ENCODE peak calls at places on chromosome 2, in seven cellular contexts. J, Z, S, L, R, X and I are unnamed samples.

GRCh38 chr2:96260404-96261260 is 5.2 kb downstream of the TMEM127 start:
- DNase-seq in J (peak), Z (no peak), S (no peak), L (peak), R (no peak), X (no peak), I (peak)

GRCh38 chr2:128466377-128467175 is 147.9 kb upstream of the HS6ST1 start:
- DNase-seq in J (no peak), Z (no peak), S (no peak), L (no peak), R (peak), X (no peak), I (no peak)

GRCh38 chr2:72975017-72975416 is 57.7 kb downstream of the EMX1 start:
- DNase-seq in J (no peak), Z (no peak), S (no peak), L (no peak), R (no peak), X (no peak), I (no peak)

GRCh38 chr2:237564526-237565131 is 1.7 kb upstream of the PRLH start:
- DNase-seq in J (no peak), Z (no peak), S (no peak), L (no peak), R (no peak), X (no peak), I (no peak)

GRCh38 chr2:14257801-14258507 is 374.6 kb upstream of the LRATD1 start:
- DNase-seq in J (no peak), Z (no peak), S (no peak), L (no peak), R (no peak), X (no peak), I (no peak)

GRCh38 chr2:233867993-233868532 is at the start of gene MSL3B:
- DNase-seq in J (no peak), Z (no peak), S (no peak), L (peak), R (no peak), X (no peak), I (peak)

GRCh38 chr2:119415630-119416029 is 16.0 kb upstream of the TMEM37 start:
- DNase-seq in J (no peak), Z (no peak), S (no peak), L (no peak), R (no peak), X (no peak), I (no peak)

GRCh38 chr2:217065695-217066405 is 206.0 kb upstream of the TNP1 start:
- DNase-seq in J (no peak), Z (no peak), S (no peak), L (peak), R (no peak), X (no peak), I (no peak)

GRCh38 chr2:201955231-201955630 is 78.4 kb upstream of the FZD7 start:
- DNase-seq in J (no peak), Z (no peak), S (no peak), L (no peak), R (no peak), X (no peak), I (no peak)

GRCh38 chr2:160207804-160208661 is 8.0 kb upstream of the ITGB6 start:
- DNase-seq in J (peak), Z (peak), S (no peak), L (peak), R (no peak), X (peak), I (peak)

GRCh38 chr2:239507576-239508258 is 106.9 kb upstream of the HDAC4 start:
- DNase-seq in J (no peak), Z (no peak), S (no peak), L (no peak), R (no peak), X (no peak), I (no peak)

GRCh38 chr2:101361519-101361918 is 25.8 kb downstream of the CREG2 start:
- DNase-seq in J (no peak), Z (no peak), S (no peak), L (no peak), R (no peak), X (no peak), I (no peak)

GRCh38 chr2:142825861-142826260 is 51.6 kb upstream of the KYNU start:
- DNase-seq in J (no peak), Z (no peak), S (no peak), L (no peak), R (no peak), X (no peak), I (no peak)

GRCh38 chr2:142544173-142544572 is 333.3 kb upstream of the KYNU start:
- DNase-seq in J (no peak), Z (no peak), S (no peak), L (no peak), R (no peak), X (no peak), I (no peak)

GRCh38 chr2:68734688-68735525 is at the start of gene ARHGAP25:
- DNase-seq in J (no peak), Z (peak), S (no peak), L (no peak), R (peak), X (no peak), I (peak)

GRCh38 chr2:101253013-101253712 is 477 bp downstream of the CNOT11 start:
- DNase-seq in J (peak), Z (no peak), S (no peak), L (peak), R (no peak), X (peak), I (peak)

GRCh38 chr2:189492451-189492850 is 51.2 kb downstream of the WDR75 start:
- DNase-seq in J (no peak), Z (no peak), S (no peak), L (no peak), R (no peak), X (no peak), I (no peak)

GRCh38 chr2:2260691-2261268 is 70.3 kb downstream of the MYT1L start:
- DNase-seq in J (no peak), Z (no peak), S (no peak), L (no peak), R (no peak), X (no peak), I (no peak)

GRCh38 chr2:109349555-109350430 is 220.8 kb downstream of the SH3RF3 start:
- DNase-seq in J (no peak), Z (no peak), S (no peak), L (no peak), R (peak), X (no peak), I (no peak)

GRCh38 chr2:108605947-108606346 is 71.7 kb downstream of the LIMS1 start:
- DNase-seq in J (no peak), Z (no peak), S (no peak), L (no peak), R (no peak), X (no peak), I (no peak)

GRCh38 chr2:186718122-186718521 is 24.3 kb downstream of the FAM171B start:
- DNase-seq in J (no peak), Z (no peak), S (no peak), L (no peak), R (no peak), X (no peak), I (no peak)

GRCh38 chr2:127614731-127615130 is 31.2 kb upstream of the GPR17 start:
- DNase-seq in J (no peak), Z (no peak), S (no peak), L (no peak), R (no peak), X (peak), I (no peak)

DNA sequence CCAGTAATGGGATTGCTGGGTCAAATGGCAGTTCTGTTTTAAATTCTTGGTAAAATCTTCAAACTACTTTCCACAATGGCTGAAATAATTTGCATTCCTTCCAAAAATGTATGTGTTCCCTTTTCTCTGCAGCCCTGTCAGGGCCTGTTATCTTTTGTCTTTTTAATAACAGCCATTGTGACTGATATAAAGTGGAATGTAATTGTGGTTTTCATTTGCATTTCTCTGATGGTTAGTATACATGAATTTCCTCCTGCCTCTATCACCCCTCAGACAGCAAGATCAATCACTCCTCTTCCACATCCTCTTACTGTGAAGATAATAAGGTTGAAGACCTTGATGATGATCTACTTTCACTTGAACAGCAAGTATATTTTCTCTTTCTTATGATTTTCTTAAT is 304.8 kb upstream of the FSIP2 start:
- DNase-seq in J (no peak), Z (no peak), S (no peak), L (no peak), R (no peak), X (no peak), I (no peak)
- H3K4me3 ChIP-seq in J (no peak), Z (no peak), S (no peak), L (no peak), R (no peak), X (no peak), I (no peak)

DNA sequence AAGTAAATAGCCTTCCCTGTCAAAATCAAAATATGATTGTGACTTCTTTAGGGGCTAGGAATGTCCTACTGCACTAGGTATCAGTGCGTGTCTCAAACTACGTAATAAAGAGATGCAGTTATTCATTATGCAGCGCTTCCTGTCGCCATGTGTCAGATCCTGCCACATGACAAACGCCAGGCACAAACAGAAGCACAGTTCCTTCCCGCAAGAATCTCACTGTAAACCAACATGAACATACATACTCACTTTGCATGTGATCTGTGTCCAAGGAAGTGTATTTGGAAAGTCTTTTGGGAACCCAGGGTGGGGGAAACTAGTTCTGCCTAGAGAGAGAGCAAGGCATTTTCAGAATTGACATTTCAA is 599.9 kb downstream of the RNF144A start:
- DNase-seq in J (no peak), Z (no peak), S (no peak), L (no peak), R (no peak), X (no peak), I (no peak)
- TF ChIP-seq EP300 in J (no peak), Z (no peak), S (no peak), L (no peak), R (no peak), X (no peak), I (no peak)

GRCh38 chr2:32356735-32357544 is at the start of gene BIRC6:
- DNase-seq in J (peak), Z (peak), S (peak), L (peak), R (peak), X (peak), I (peak)
- TF ChIP-seq POLR2A in J (peak), Z (peak), S (peak), L (peak), R (peak), X (peak), I (peak)

DNA sequence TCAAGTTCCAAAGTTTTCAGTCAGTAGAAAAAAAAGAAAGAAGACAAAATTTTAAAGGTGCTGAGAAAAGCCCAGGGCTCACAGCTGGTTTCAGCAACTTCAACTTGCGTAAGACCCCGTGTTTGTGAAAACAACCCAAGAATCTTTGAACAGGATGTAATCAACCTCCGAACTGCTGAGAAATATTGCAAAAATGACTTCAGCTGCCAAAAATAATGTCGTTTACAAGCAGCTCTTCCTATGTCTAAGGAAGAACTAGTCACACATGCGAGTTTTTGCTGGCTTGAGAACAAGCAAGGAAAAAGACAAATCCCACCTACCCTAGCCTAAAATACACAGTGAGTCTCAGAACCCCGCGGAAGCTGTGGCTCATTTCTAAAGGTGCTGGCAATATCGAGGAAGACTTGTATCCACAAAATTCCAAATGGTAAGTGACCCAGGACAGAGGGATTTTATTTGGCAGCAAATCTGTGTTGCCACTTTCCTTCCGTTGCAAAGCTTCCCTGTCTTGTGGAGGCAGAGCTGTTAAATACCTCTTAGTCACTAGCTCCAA is 59.8 kb upstream of the SLC8A1 start:
- DNase-seq in J (no peak), Z (no peak), S (no peak), L (no peak), R (no peak), X (no peak), I (peak)
- H3K4me3 ChIP-seq in J (peak), Z (no peak), S (no peak), L (no peak), R (peak), X (no peak), I (peak)

GRCh38 chr2:75090770-75091515 is 108.4 kb downstream of the TACR1 start:
- DNase-seq in J (no peak), Z (no peak), S (no peak), L (no peak), R (peak), X (no peak), I (no peak)
- TF ChIP-seq EP300 in J (no peak), Z (no peak), S (no peak), L (no peak), R (no peak), X (no peak), I (no peak)

GRCh38 chr2:171893824-171894611 is at the start of gene SLC25A12:
- DNase-seq in J (peak), Z (no peak), S (no peak), L (peak), R (peak), X (peak), I (peak)
- TF ChIP-seq POLR2A in J (peak), Z (peak), S (peak), L (peak), R (peak), X (peak), I (peak)